ENCODE peak calls at places on chromosome 16, in five cellular contexts. S is transverse colon, B is gastrocnemius medialis, O is body of pancreas, G is sigmoid colon. L is an unnamed sample.

GRCh38 chr16:82395212-82395611 is 225.2 kb upstream of the MPHOSPH6 start:
- DNase-seq in O (no peak), G (no peak), B (no peak), S (no peak), L (no peak)

GRCh38 chr16:87463722-87464690 is 28.8 kb downstream of the ZCCHC14 start:
- DNase-seq in B (no peak), S (peak), O (peak), G (no peak), L (no peak)

GRCh38 chr16:48687421-48688038 is 77.5 kb upstream of the N4BP1 start:
- DNase-seq in B (no peak), G (no peak), O (peak), S (peak), L (peak)

GRCh38 chr16:64152010-64152767 is 969.7 kb downstream of the CDH11 start:
- DNase-seq in O (no peak), G (no peak), S (no peak), B (no peak), L (no peak)

GRCh38 chr16:6335072-6335471 is 997.6 kb upstream of the RBFOX1 start:
- DNase-seq in G (no peak), S (no peak), O (no peak), B (no peak), L (no peak)

GRCh38 chr16:71425746-71426068 is 16.1 kb downstream of the TLE7 start:
- DNase-seq in O (no peak), S (no peak), B (no peak), G (no peak), L (peak)

GRCh38 chr16:73949574-73950348 is 346.9 kb upstream of the PSMD7 start:
- DNase-seq in S (no peak), B (peak), G (no peak), O (peak), L (no peak)

GRCh38 chr16:56191807-56192643 is 736 bp downstream of the GNAO1 start:
- DNase-seq in G (no peak), S (no peak), B (no peak), O (no peak), L (peak)

GRCh38 chr16:17836868-17837602 is 366.3 kb upstream of the XYLT1 start:
- DNase-seq in B (no peak), G (no peak), S (no peak), O (no peak), L (no peak)

GRCh38 chr16:54080524-54081008 is 206.0 kb downstream of the IRX3 start:
- DNase-seq in O (no peak), S (no peak), G (no peak), B (no peak), L (no peak)

GRCh38 chr16:56637814-56638750 is at the start of gene MT1A:
- DNase-seq in B (peak), O (peak), S (peak), G (peak), L (peak)

GRCh38 chr16:13919330-13919682 is 648 bp upstream of the ERCC4 start:
- DNase-seq in B (no peak), G (no peak), O (peak), S (no peak), L (no peak)

GRCh38 chr16:67226295-67226803 is 581 bp upstream of the TMEM208 start:
- DNase-seq in O (no peak), S (no peak), G (no peak), B (peak), L (no peak)

GRCh38 chr16:19105131-19105530 is 8.6 kb upstream of the ITPRIPL2 start:
- DNase-seq in G (no peak), B (no peak), O (no peak), S (no peak), L (no peak)

GRCh38 chr16:67149276-67150057 is 1.3 kb downstream of the B3GNT9 start:
- DNase-seq in O (no peak), G (no peak), S (no peak), B (no peak), L (peak)

GRCh38 chr16:79970551-79971236 is 370.2 kb upstream of the MAF start:
- DNase-seq in O (peak), S (peak), B (peak), G (peak), L (no peak)

GRCh38 chr16:30378236-30379164 is 3.9 kb downstream of the SEPTIN1 start:
- DNase-seq in S (peak), O (peak), G (peak), B (peak), L (peak)
- TF ChIP-seq POLR2A in S (peak), O (peak), G (peak), B (no peak), L (no peak)

DNA sequence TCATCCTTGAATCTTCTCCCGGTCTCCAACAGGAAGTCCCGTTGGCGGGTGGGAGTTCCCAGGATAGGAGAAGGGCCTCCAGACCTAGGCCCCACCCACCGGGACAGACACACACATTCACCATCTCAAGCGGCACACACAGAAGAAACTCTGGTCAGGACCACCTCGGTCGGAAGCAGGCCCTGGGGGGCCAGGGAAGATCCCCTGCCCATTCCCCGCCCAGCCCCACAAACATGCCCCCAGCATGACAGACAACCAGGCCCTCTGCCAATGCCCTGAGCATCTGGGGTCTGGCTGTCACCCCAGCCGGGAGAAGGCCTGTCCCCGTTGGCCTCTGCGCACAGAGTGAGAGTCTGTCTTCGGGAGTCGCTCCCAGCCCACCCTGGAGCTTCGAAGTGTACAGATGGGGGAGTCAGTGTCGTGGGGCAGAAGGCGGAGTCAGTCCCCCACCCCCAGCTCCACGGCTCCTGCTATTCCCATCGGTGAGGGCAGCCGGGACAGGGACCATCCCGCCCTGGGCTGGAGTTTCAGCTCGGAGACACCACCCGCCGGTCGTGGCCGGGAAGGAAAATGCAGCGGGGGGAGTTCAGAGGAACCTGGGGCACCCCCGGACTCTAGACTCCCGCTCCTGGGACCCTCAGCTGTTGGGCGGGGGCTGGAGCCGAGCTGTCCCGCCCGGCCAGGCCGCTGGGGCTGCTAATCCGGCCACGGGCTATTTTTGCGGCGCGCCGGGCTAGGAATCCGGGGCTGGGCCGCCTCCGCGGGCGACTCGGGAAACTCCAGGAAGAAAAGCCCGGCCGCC is 690 bp downstream of the RHBDF1 start:
- DNase-seq in S (peak), O (peak), B (peak), G (peak), L (no peak)
- TF ChIP-seq POLR2A in S (peak), O (peak), B (peak), G (peak), L (no peak)

GRCh38 chr16:77579283-77579985 is 142.9 kb upstream of the NUDT7 start:
- DNase-seq in O (no peak), S (no peak), G (no peak), B (no peak), L (no peak)

GRCh38 chr16:77569406-77569805 is 134.6 kb upstream of the ADAMTS18 start:
- DNase-seq in S (no peak), B (no peak), G (no peak), O (no peak), L (no peak)

GRCh38 chr16:77570574-77570973 is 135.7 kb upstream of the ADAMTS18 start:
- DNase-seq in B (no peak), G (no peak), O (no peak), S (no peak), L (no peak)

GRCh38 chr16:77571463-77571862 is 136.6 kb upstream of the ADAMTS18 start:
- DNase-seq in S (no peak), B (no peak), O (no peak), G (no peak), L (no peak)

GRCh38 chr16:77574867-77575619 is 140.2 kb upstream of the ADAMTS18 start:
- DNase-seq in O (no peak), S (peak), B (no peak), G (no peak), L (no peak)
- TF ChIP-seq POLR2A in O (no peak), S (no peak), B (no peak), G (no peak), L (no peak)

DNA sequence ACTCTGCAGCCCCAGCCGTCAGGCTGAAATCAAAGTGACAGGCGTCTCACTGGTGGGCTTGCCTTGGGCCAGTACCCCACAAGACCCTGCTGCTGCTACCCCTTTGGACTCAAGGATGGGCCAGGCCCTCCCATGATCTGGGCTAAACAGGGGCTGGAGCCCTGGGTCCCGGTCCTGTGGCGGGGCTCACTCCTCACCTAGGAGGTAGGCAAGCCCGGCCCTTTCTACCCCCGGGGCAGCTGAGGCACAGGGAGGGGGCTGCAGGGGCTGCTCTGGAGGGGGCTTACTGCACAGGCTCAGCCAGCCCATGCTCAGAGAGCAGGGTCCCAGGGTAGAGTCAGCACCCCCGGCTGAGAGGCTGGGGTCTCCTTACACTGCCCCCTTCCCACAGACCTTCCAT is 23.6 kb downstream of the KATNB1 start:
- DNase-seq in B (no peak), G (no peak), S (no peak), O (no peak), L (no peak)
- TF ChIP-seq POLR2A in B (no peak), G (no peak), S (no peak), O (no peak), L (no peak)

GRCh38 chr16:69745232-69745612 is 9.5 kb downstream of the NOB1 start:
- DNase-seq in B (no peak), O (no peak), G (no peak), S (no peak), L (peak)
- TF ChIP-seq POLR2A in B (no peak), O (no peak), G (no peak), S (no peak), L (no peak)

GRCh38 chr16:57735755-57736418 is at the start of gene KATNB1:
- DNase-seq in B (no peak), O (no peak), G (peak), S (no peak), L (no peak)
- TF ChIP-seq POLR2A in B (no peak), O (no peak), G (no peak), S (no peak), L (no peak)

L was measured in spleen.